ENCODE peak calls at places on chromosomes 13 and 19, in ten cellular contexts. Q, P, B, E, Y, F, N, O, H and W are unnamed samples.

GRCh38 chr13:49356224-49356623 is 87.6 kb downstream of the CAB39L start:
- DNase-seq in Q (no peak), P (no peak), B (peak), E (no peak), Y (peak), F (no peak), N (peak), O (peak), H (no peak), W (peak)

GRCh38 chr19:50371914-50372475 is 4.3 kb upstream of the NR1H2 start:
- DNase-seq in Q (no peak), P (no peak), B (no peak), E (no peak), Y (no peak), F (no peak), N (no peak), O (no peak), H (no peak), W (no peak)

GRCh38 chr13:113095146-113096051 is 10.2 kb upstream of the F7 start:
- DNase-seq in Q (no peak), P (no peak), B (no peak), E (no peak), Y (no peak), F (no peak), N (no peak), O (no peak), H (no peak), W (no peak)

GRCh38 chr13:80336335-80336734 is 4.6 kb downstream of the SPRY2 start:
- DNase-seq in Q (no peak), P (no peak), B (peak), E (no peak), Y (peak), F (no peak), N (no peak), O (peak), H (no peak), W (peak)

GRCh38 chr13:90787007-90787406 is 560.5 kb upstream of the MIR17HG start:
- DNase-seq in Q (no peak), P (no peak), B (no peak), E (no peak), Y (no peak), F (no peak), N (no peak), O (no peak), H (no peak), W (no peak)

GRCh38 chr19:54041969-54042606 is 21.6 kb downstream of the VSTM1 start:
- DNase-seq in Q (no peak), P (no peak), B (no peak), E (no peak), Y (no peak), F (no peak), N (no peak), O (no peak), H (peak), W (no peak)

GRCh38 chr19:42352216-42352892 is 26.9 kb downstream of the MEGF8 start:
- DNase-seq in Q (peak), P (no peak), B (no peak), E (no peak), Y (peak), F (no peak), N (no peak), O (peak), H (no peak), W (no peak)

GRCh38 chr13:44523176-44524017 is 52.7 kb downstream of the TSC22D1 start:
- DNase-seq in Q (no peak), P (no peak), B (peak), E (no peak), Y (peak), F (no peak), N (peak), O (peak), H (no peak), W (peak)

GRCh38 chr19:53432088-53432661 is 391 bp downstream of the ZNF761 start:
- DNase-seq in Q (no peak), P (peak), B (peak), E (peak), Y (peak), F (peak), N (no peak), O (peak), H (peak), W (peak)

GRCh38 chr19:46717034-46717715 is at the start of gene PRKD2:
- DNase-seq in Q (no peak), P (peak), B (peak), E (peak), Y (peak), F (peak), N (peak), O (peak), H (peak), W (peak)

GRCh38 chr19:1773173-1773572 is 19.9 kb downstream of the ONECUT3 start:
- DNase-seq in Q (no peak), P (no peak), B (peak), E (no peak), Y (peak), F (no peak), N (no peak), O (no peak), H (no peak), W (peak)

GRCh38 chr13:61575941-61576340 is 160.3 kb upstream of the PCDH20 start:
- DNase-seq in Q (no peak), P (no peak), B (no peak), E (no peak), Y (no peak), F (no peak), N (no peak), O (no peak), H (no peak), W (no peak)
- TF ChIP-seq CTCF in Q (no peak), P (no peak), B (no peak), E (no peak), Y (no peak), F (no peak), N (no peak), O (no peak), H (no peak), W (no peak)

GRCh38 chr13:43116242-43116641 is 92.9 kb downstream of the DNAJC15 start:
- DNase-seq in Q (no peak), P (no peak), B (no peak), E (no peak), Y (no peak), F (no peak), N (no peak), O (no peak), H (no peak), W (no peak)
- TF ChIP-seq CTCF in Q (no peak), P (no peak), B (no peak), E (no peak), Y (no peak), F (peak), N (no peak), O (no peak), H (peak), W (no peak)

GRCh38 chr13:38965281-38965680 is 25.4 kb downstream of the STOML3 start:
- DNase-seq in Q (no peak), P (no peak), B (no peak), E (no peak), Y (no peak), F (no peak), N (no peak), O (no peak), H (no peak), W (no peak)

GRCh38 chr13:38967446-38967845 is 23.2 kb downstream of the STOML3 start:
- DNase-seq in Q (no peak), P (no peak), B (no peak), E (no peak), Y (no peak), F (no peak), N (no peak), O (no peak), H (no peak), W (no peak)

GRCh38 chr13:38969187-38969586 is 21.4 kb downstream of the STOML3 start:
- DNase-seq in Q (no peak), P (no peak), B (no peak), E (no peak), Y (no peak), F (no peak), N (no peak), O (no peak), H (no peak), W (no peak)

DNA sequence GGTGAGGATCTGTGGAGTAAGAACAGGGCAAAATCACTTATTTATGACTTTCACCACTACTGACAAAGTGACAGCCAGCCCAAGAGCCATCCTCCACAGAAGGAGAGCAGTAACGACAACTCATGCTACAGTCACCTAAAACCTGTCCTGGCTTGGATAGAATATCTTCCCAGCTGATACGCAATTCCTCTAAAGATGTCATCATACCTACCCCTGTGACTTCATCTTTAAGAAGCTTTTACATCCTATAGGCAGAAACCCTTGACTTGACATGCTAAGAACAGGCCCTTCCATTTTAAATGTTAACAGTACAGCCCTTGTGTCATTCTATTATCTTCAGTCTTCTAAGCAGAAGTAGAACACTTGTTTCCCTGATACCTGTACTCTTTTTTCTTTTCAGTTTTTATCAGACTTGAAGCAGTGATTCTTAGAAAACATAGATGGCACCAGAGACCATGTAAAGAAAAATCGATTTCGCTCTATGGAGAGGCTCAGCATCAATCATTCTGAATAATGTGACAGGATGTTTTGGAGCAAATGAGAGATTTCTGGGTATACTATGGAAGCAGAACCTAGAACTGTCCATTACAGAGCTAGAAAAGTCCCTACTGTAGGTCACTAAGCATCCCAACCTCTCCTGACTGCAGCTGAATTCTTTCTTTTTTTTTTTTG is 20.1 kb downstream of the STOML3 start:
- DNase-seq in Q (no peak), P (no peak), B (peak), E (no peak), Y (no peak), F (no peak), N (no peak), O (no peak), H (no peak), W (no peak)
- TF ChIP-seq CTCF in Q (no peak), P (no peak), B (no peak), E (no peak), Y (no peak), F (no peak), N (no peak), O (no peak), H (peak), W (peak)

GRCh38 chr13:59121507-59121906 is 1042.2 kb downstream of the DIAPH3 start:
- DNase-seq in Q (no peak), P (no peak), B (no peak), E (no peak), Y (no peak), F (no peak), N (no peak), O (no peak), H (no peak), W (no peak)

GRCh38 chr13:59126474-59126873 is 1037.3 kb downstream of the DIAPH3 start:
- DNase-seq in Q (no peak), P (no peak), B (no peak), E (no peak), Y (no peak), F (no peak), N (no peak), O (no peak), H (no peak), W (no peak)
- TF ChIP-seq CTCF in Q (no peak), P (no peak), B (no peak), E (no peak), Y (no peak), F (no peak), N (no peak), O (no peak), H (no peak), W (no peak)